ENCODE peak calls at places on chromosomes 11 and 22, in ten cellular contexts. A is activated naive CD4-positive, alpha-beta T cell treated with Interleukin-2 at 50 U/mL for 16 hours; W is activated CD8-positive, alpha-beta memory T cell treated with anti-CD3 and anti-CD28 coated beads, Interleukin-2, amount 50 U/mL, for 4 hours; Z is GM23248; D is neural crest cell; R is GM19239; L is activated CD4-positive, alpha-beta T cell treated with anti-CD3 and anti-CD28 coated beads, Interleukin-2, amount 50 U/mL, for 24 hours; P is NCI-H345; H is coronary artery; T is HTR-8/SVneo. G is an unnamed sample.

GRCh38 chr11:103433976-103434375 is 324.8 kb downstream of the DYNC2H1 start:
- DNase-seq in A (no peak), W (no peak), Z (peak; percentile 31), D (no peak), R (no peak), L (no peak), P (no peak), H (no peak), T (no peak), G (no peak)

GRCh38 chr11:44338721-44339529 is 29.0 kb upstream of the ALX4 start:
- DNase-seq in A (no peak), W (no peak), Z (no peak), D (no peak), R (no peak), L (no peak), P (no peak), H (no peak), T (no peak), G (peak; percentile 83)

GRCh38 chr11:104853276-104853675 is 45.0 kb downstream of the CASP12 start:
- DNase-seq in A (no peak), W (no peak), Z (no peak), D (no peak), R (no peak), L (no peak), P (no peak), H (no peak), T (no peak), G (no peak)

GRCh38 chr11:9748361-9748970 is 84.6 kb downstream of the SWAP70 start:
- DNase-seq in A (peak; percentile 66), W (peak; percentile 39), Z (peak; percentile 90), D (no peak), R (peak; percentile 44), L (no peak), P (no peak), H (no peak), T (peak; percentile 62), G (peak; percentile 20)

GRCh38 chr11:131079036-131079435 is 162.8 kb upstream of the SNX19 start:
- DNase-seq in A (no peak), W (no peak), Z (peak; percentile 72), D (no peak), R (no peak), L (no peak), P (no peak), H (no peak), T (no peak), G (no peak)

GRCh38 chr22:23237201-23237798 is 57.0 kb downstream of the BCR start:
- DNase-seq in A (no peak), W (no peak), Z (no peak), D (no peak), R (no peak), L (no peak), P (peak; percentile 90), H (no peak), T (no peak), G (peak; percentile 44)

GRCh38 chr11:73520358-73521061 is 77.4 kb downstream of the FAM168A start:
- DNase-seq in A (no peak), W (no peak), Z (no peak), D (no peak), R (no peak), L (no peak), P (no peak), H (no peak), T (no peak), G (peak; percentile 73)

GRCh38 chr11:126636911-126637799 is 281.7 kb downstream of the ST3GAL4 start:
- DNase-seq in A (no peak), W (no peak), Z (peak; percentile 93), D (no peak), R (no peak), L (no peak), P (no peak), H (no peak), T (peak; percentile 28), G (no peak)

GRCh38 chr11:70064726-70065317 is 13.3 kb upstream of the ANO1 start:
- DNase-seq in A (no peak), W (no peak), Z (no peak), D (no peak), R (no peak), L (no peak), P (no peak), H (peak; percentile 33), T (no peak), G (no peak)

GRCh38 chr11:116814502-116814901 is 8.6 kb downstream of the APOA4 start:
- DNase-seq in A (no peak), W (no peak), Z (no peak), D (no peak), R (no peak), L (no peak), P (no peak), H (no peak), T (no peak), G (no peak)

GRCh38 chr22:41217553-41218157 is 12.5 kb downstream of the L3MBTL2 start:
- DNase-seq in A (peak; percentile 8), W (no peak), Z (peak; percentile 89), D (peak; percentile 50), R (no peak), L (no peak), P (no peak), H (no peak), T (no peak), G (peak; percentile 77)

GRCh38 chr22:23622634-23623033 is 9.5 kb downstream of the DRICH1 start:
- DNase-seq in A (no peak), W (no peak), Z (peak; percentile 35), D (no peak), R (no peak), L (no peak), P (no peak), H (no peak), T (peak; percentile 17), G (no peak)